ENCODE peak calls at places on chromosomes 13 and 19, in ten cellular contexts. I, W, B, K, T, N, V, Q, R and A are unnamed samples.

GRCh38 chr19:49556412-49557398 is 23.7 kb downstream of the NOSIP start:
- DNase-seq in I (peak), B (peak), K (no peak), R (no peak), N (no peak), T (no peak), W (no peak), Q (no peak), V (peak), A (no peak)

GRCh38 chr19:18906605-18907519 is 10.9 kb upstream of the CERS1 start:
- DNase-seq in T (no peak), W (no peak), K (no peak), V (peak), N (no peak), R (no peak), I (no peak), Q (peak), B (peak), A (no peak)

GRCh38 chr19:920051-920857 is 3.1 kb downstream of the KISS1R start:
- DNase-seq in Q (no peak), K (no peak), R (no peak), N (no peak), T (no peak), B (no peak), V (no peak), I (no peak), W (no peak), A (no peak)

GRCh38 chr19:17398902-17399527 is 5.0 kb upstream of the CCDC194 start:
- DNase-seq in R (no peak), T (no peak), B (no peak), W (no peak), V (no peak), Q (no peak), I (no peak), K (no peak), N (no peak), A (no peak)

GRCh38 chr19:2315818-2316353 is 7.9 kb upstream of the LINGO3 start:
- DNase-seq in T (peak), K (peak), N (no peak), Q (no peak), I (peak), W (peak), R (no peak), B (peak), V (peak), A (no peak)

GRCh38 chr13:61370520-61370919 is 45.1 kb downstream of the PCDH20 start:
- DNase-seq in B (no peak), I (no peak), V (no peak), T (no peak), R (no peak), N (no peak), W (no peak), K (no peak), Q (no peak), A (no peak)

GRCh38 chr19:17418710-17419109 is 1.1 kb upstream of the MVB12A start:
- DNase-seq in R (no peak), Q (no peak), T (no peak), I (no peak), B (no peak), W (no peak), K (no peak), V (no peak), N (no peak), A (no peak)

GRCh38 chr19:35322014-35322413 is 7.0 kb upstream of the CD22 start:
- DNase-seq in B (no peak), I (peak), K (no peak), W (no peak), N (no peak), R (no peak), V (no peak), Q (no peak), T (no peak), A (no peak)

GRCh38 chr19:13985771-13986347 is 20.3 kb downstream of the RFX1 start:
- DNase-seq in W (no peak), R (no peak), B (no peak), V (no peak), Q (no peak), I (no peak), N (no peak), T (no peak), K (no peak), A (no peak)

GRCh38 chr13:114145256-114145655 is 12.8 kb upstream of the RASA3 start:
- DNase-seq in W (no peak), K (no peak), Q (peak), V (peak), N (no peak), T (no peak), R (no peak), I (no peak), B (no peak), A (no peak)

GRCh38 chr19:48698046-48698445 is 2.3 kb downstream of the FUT2 start:
- DNase-seq in K (peak), Q (no peak), N (no peak), I (no peak), B (no peak), T (peak), V (no peak), W (no peak), R (no peak), A (no peak)

GRCh38 chr13:74133657-74134201 is 475 bp downstream of the KLF12 start:
- DNase-seq in Q (peak), K (peak), N (peak), V (peak), R (peak), T (peak), B (peak), I (peak), W (peak), A (peak)

GRCh38 chr19:38388310-38389100 is at the start of gene SPRED3:
- DNase-seq in R (no peak), V (peak), Q (peak), W (peak), B (peak), K (peak), N (no peak), T (peak), I (peak), A (no peak)

GRCh38 chr19:18304194-18304495 is 18.7 kb downstream of the LSM4 start:
- DNase-seq in I (peak), N (no peak), K (no peak), Q (no peak), V (peak), T (no peak), B (peak), R (no peak), W (peak), A (no peak)

GRCh38 chr19:42540071-42540553 is 11.8 kb upstream of the CEACAM1 start:
- DNase-seq in W (no peak), I (no peak), V (no peak), R (no peak), K (no peak), Q (no peak), B (peak), N (no peak), T (peak), A (no peak)

GRCh38 chr13:109163052-109163413 is 533.6 kb downstream of the MYO16 start:
- DNase-seq in R (no peak), I (no peak), N (no peak), B (no peak), T (no peak), K (no peak), V (no peak), Q (no peak), W (no peak), A (no peak)

GRCh38 chr13:34701919-34702318 is 240.2 kb upstream of the NBEA start:
- DNase-seq in V (no peak), K (no peak), B (no peak), R (no peak), T (no peak), I (no peak), Q (no peak), W (no peak), N (no peak), A (no peak)

GRCh38 chr13:52405767-52406494 is at the start of gene THSD1:
- DNase-seq in T (peak), R (no peak), V (peak), Q (peak), N (no peak), W (peak), B (peak), I (peak), K (peak), A (peak)

GRCh38 chr19:38733493-38734175 is 10.6 kb downstream of the CAPN12 start:
- DNase-seq in Q (no peak), R (no peak), V (peak), N (no peak), K (no peak), B (peak), I (no peak), W (no peak), T (no peak), A (peak)

GRCh38 chr13:61410669-61411297 is 4.9 kb downstream of the PCDH20 start:
- DNase-seq in Q (no peak), T (no peak), R (peak), I (no peak), W (no peak), V (no peak), B (no peak), K (peak), N (no peak), A (no peak)

GRCh38 chr13:23667750-23668149 is 97.5 kb downstream of the TNFRSF19 start:
- DNase-seq in N (no peak), R (no peak), K (no peak), V (no peak), W (no peak), T (no peak), I (no peak), Q (no peak), B (no peak), A (no peak)

GRCh38 chr13:72727417-72728289 is at the start of the genes BORA and MZT1:
- DNase-seq in R (peak), K (peak), W (peak), V (peak), N (peak), T (peak), B (peak), I (peak), Q (peak), A (peak)

GRCh38 chr13:72728290-72728605 is 525 bp downstream of the BORA start:
- DNase-seq in Q (no peak), W (no peak), K (no peak), T (no peak), I (no peak), B (no peak), N (no peak), R (no peak), V (no peak), A (no peak)

GRCh38 chr13:72726721-72727416 is 560 bp downstream of the MZT1 start:
- DNase-seq in Q (peak), T (peak), V (peak), N (no peak), I (peak), B (no peak), W (peak), K (no peak), R (peak), A (no peak)
- H3K27ac ChIP-seq in Q (peak), T (peak), V (peak), N (peak), I (no peak), B (peak), W (no peak), K (peak), R (peak), A (peak)

GRCh38 chr13:21458816-21459701 is at the start of gene ZDHHC20:
- DNase-seq in N (no peak), R (no peak), Q (peak), W (peak), K (peak), I (peak), T (peak), V (peak), B (peak), A (peak)
- TF ChIP-seq POLR2A in N (peak), R (peak), Q (peak), W (no peak), K (peak), I (no peak), T (peak), V (peak), B (peak), A (peak)

GRCh38 chr13:40578055-40578454 is 88.4 kb downstream of the FOXO1 start:
- DNase-seq in I (no peak), R (no peak), K (no peak), W (peak), B (no peak), T (no peak), V (no peak), Q (no peak), N (no peak), A (no peak)

GRCh38 chr13:40580566-40581276 is 85.7 kb downstream of the FOXO1 start:
- DNase-seq in V (no peak), T (peak), Q (no peak), B (no peak), W (peak), R (no peak), I (no peak), K (no peak), N (no peak), A (no peak)

GRCh38 chr13:40581277-40581579 is 85.2 kb downstream of the FOXO1 start:
- DNase-seq in K (no peak), W (no peak), R (no peak), N (no peak), Q (no peak), I (no peak), T (no peak), V (no peak), B (no peak), A (no peak)

GRCh38 chr13:40582531-40582930 is 83.9 kb downstream of the FOXO1 start:
- DNase-seq in K (no peak), T (no peak), N (no peak), Q (no peak), R (no peak), W (no peak), B (no peak), I (no peak), V (no peak), A (no peak)

DNA sequence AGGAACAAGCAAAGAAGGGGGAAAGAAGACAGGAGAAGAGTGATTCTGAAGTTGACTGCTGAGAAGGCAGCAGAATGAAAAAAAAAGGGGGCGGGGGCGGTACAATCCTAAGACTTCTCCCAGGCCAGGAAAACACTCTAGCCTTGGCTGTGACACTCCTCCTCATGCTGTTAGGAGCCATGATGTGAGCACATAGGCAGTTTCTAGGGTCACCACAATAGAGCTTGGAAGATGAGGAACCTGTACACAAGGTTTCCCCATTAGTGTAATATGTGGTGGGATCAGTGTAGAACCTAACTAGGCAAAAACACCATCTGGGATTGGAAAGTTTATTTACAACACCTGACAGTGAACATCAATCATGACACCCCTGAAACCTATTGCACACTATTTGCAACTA is 86.9 kb downstream of the FOXO1 start:
- DNase-seq in Q (no peak), B (no peak), N (no peak), K (no peak), V (no peak), W (no peak), T (no peak), R (no peak), I (no peak), A (no peak)
- H3K4me3 ChIP-seq in Q (no peak), B (no peak), N (no peak), K (no peak), V (no peak), W (no peak), T (no peak), R (no peak), I (no peak), A (no peak)

DNA sequence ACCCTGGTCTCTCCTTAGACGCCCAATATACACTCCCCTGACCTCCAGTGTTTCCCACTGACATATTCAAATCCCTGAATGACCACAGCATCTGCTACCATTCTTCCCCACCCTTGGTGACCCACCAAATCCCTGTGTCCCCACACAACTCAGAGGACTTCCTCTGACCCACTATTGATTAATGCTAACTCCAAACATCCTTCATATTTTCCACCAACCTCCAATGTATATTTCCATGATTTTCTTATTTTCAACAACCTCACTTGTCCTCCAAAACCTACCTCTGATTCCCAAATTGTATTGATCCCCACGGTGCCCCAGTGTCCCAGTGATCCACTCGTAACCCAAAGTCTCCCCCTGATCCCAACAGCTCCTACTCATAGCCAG is 526 bp upstream of the DMWD start:
- DNase-seq in K (no peak), B (no peak), V (no peak), N (no peak), R (no peak), I (no peak), W (no peak), T (no peak), Q (no peak), A (no peak)
- H3K27ac ChIP-seq in K (no peak), B (no peak), V (peak), N (no peak), R (peak), I (no peak), W (no peak), T (peak), Q (no peak), A (peak)

DNA sequence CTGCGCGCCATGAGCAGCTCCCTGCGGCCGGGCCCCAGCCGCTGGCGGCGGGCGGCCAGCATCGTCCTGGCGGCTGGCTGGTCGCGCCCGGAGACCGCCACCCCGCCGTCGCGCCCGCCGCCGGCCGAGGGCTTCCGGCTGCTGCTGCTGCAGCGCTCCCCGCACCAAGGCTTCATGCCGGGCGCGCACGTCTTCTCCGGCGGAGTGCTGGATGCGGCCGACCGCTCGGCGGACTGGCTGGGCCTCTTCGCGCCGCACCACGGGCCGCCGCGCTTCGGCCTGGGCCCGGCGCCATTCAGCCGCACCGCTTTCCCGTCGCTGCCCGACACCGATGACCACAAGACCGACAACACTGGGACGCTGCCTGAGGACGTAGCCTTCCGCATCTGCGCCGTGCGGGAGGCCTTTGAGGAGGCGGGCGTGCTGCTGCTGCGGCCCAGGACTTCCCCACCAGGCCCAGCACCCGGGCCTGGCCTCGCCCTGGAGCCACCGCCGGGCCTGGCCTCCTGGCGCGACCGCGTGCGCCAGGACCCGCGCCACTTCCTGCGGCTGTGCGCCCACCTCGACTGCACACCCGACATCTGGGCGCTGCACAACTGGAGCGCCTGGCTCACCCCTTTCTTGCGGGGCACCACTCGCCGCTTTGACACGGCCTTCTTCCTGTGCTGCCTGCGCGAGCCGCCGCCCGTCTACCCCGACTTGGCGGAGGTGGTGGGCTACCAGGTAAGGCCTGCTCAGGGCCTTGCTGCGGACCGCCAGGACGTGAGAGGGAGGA is 518 bp downstream of the NUDT19 start:
- DNase-seq in N (no peak), R (no peak), B (peak), Q (peak), K (peak), I (peak), W (peak), V (peak), T (peak), A (peak)
- TF ChIP-seq POLR2A in N (peak), R (no peak), B (peak), Q (no peak), K (peak), I (no peak), W (no peak), V (no peak), T (no peak), A (no peak)

GRCh38 chr19:44163789-44164188 is 1.1 kb upstream of the ZNF226 start:
- DNase-seq in I (no peak), W (no peak), B (no peak), K (no peak), Q (no peak), N (no peak), T (no peak), R (no peak), V (no peak), A (no peak)
- H3K4me3 ChIP-seq in I (no peak), W (no peak), B (no peak), K (no peak), Q (no peak), N (no peak), T (no peak), R (no peak), V (no peak), A (no peak)

GRCh38 chr13:48818495-48818961 is 157.2 kb upstream of the FNDC3A start:
- DNase-seq in V (no peak), T (no peak), W (no peak), K (peak), B (no peak), Q (no peak), R (no peak), N (no peak), I (no peak), A (no peak)
- H3K27ac ChIP-seq in V (no peak), T (peak), W (no peak), K (peak), B (peak), Q (peak), R (no peak), N (no peak), I (no peak), A (peak)

GRCh38 chr13:43763143-43763759 is 23.5 kb downstream of the ENOX1 start:
- DNase-seq in R (no peak), B (no peak), Q (no peak), V (no peak), K (no peak), I (no peak), N (no peak), T (no peak), W (no peak), A (no peak)
- TF ChIP-seq POLR2A in R (no peak), B (no peak), Q (no peak), V (no peak), K (no peak), I (no peak), N (no peak), T (no peak), W (no peak), A (no peak)

DNA sequence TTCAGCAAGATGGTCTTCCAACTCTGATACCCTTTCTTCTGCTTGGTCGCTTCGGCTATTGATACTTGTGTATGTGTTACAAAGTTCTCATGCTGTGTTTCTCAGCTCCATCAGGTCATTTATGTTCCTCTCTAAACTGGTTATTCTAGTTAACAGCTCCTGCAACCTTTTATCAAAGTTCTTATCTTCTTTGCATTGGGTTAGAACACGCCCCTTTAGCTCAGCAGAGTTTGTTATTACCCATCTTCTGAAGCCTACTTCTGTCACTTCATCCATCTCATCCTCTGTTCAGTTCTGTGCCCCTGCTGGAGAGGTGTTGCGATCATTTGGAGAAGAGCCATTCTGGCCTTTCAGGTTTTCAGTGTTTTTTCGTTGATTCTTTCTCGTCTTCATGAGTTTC is 18.7 kb downstream of the ACOD1 start:
- DNase-seq in V (no peak), Q (no peak), R (no peak), K (no peak), I (no peak), B (no peak), N (no peak), W (no peak), T (no peak), A (no peak)
- H3K4me3 ChIP-seq in V (no peak), Q (no peak), R (no peak), K (no peak), I (no peak), B (no peak), N (no peak), W (no peak), T (no peak), A (no peak)